ENCODE peak calls at places on chromosomes 5 and 9, in eight cellular contexts. One of them, this sample, is unnamed.

GRCh38 chr9:3906437-3907213 is 380.8 kb upstream of the RFX3 start:
- DNase-seq in Calu3: peak; percentile 54
- DNase-seq in aorta: no peak
- DNase-seq in activated CD4-positive, alpha-beta T cell treated with anti-CD3 and anti-CD28 coated beads for 1 hour: no peak
- DNase-seq in H7: no peak
- DNase-seq in GM12864: no peak
- DNase-seq in neuronal stem cell: no peak
- DNase-seq in left lung: no peak
- DNase-seq in this sample: no peak

GRCh38 chr5:179290681-179291540 is 54.4 kb downstream of the ADAMTS2 start:
- DNase-seq in Calu3: no peak
- DNase-seq in aorta: peak; percentile 62
- DNase-seq in activated CD4-positive, alpha-beta T cell treated with anti-CD3 and anti-CD28 coated beads for 1 hour: no peak
- DNase-seq in H7: no peak
- DNase-seq in GM12864: no peak
- DNase-seq in neuronal stem cell: no peak
- DNase-seq in left lung: peak; percentile 61
- DNase-seq in this sample: no peak

GRCh38 chr5:29015523-29015922 is 1977.1 kb upstream of the CDH9 start:
- DNase-seq in Calu3: no peak
- DNase-seq in aorta: no peak
- DNase-seq in activated CD4-positive, alpha-beta T cell treated with anti-CD3 and anti-CD28 coated beads for 1 hour: no peak
- DNase-seq in H7: no peak
- DNase-seq in GM12864: no peak
- DNase-seq in neuronal stem cell: no peak
- DNase-seq in left lung: no peak
- DNase-seq in this sample: no peak

GRCh38 chr5:149799119-149799623 is 69.1 kb downstream of the PPARGC1B start:
- DNase-seq in Calu3: no peak
- DNase-seq in aorta: peak; percentile 67
- DNase-seq in activated CD4-positive, alpha-beta T cell treated with anti-CD3 and anti-CD28 coated beads for 1 hour: no peak
- DNase-seq in H7: no peak
- DNase-seq in GM12864: no peak
- DNase-seq in neuronal stem cell: no peak
- DNase-seq in left lung: no peak
- DNase-seq in this sample: no peak

GRCh38 chr9:83630938-83631457 is 8.1 kb downstream of the IDNK start:
- DNase-seq in Calu3: no peak
- DNase-seq in aorta: no peak
- DNase-seq in activated CD4-positive, alpha-beta T cell treated with anti-CD3 and anti-CD28 coated beads for 1 hour: no peak
- DNase-seq in H7: peak; percentile 62
- DNase-seq in GM12864: no peak
- DNase-seq in neuronal stem cell: peak; percentile 59
- DNase-seq in left lung: no peak
- DNase-seq in this sample: peak; percentile 90

GRCh38 chr9:3954228-3954949 is 345.5 kb downstream of the GLIS3 start:
- DNase-seq in Calu3: no peak
- DNase-seq in aorta: no peak
- DNase-seq in activated CD4-positive, alpha-beta T cell treated with anti-CD3 and anti-CD28 coated beads for 1 hour: no peak
- DNase-seq in H7: peak; percentile 3
- DNase-seq in GM12864: no peak
- DNase-seq in neuronal stem cell: peak; percentile 75
- DNase-seq in left lung: no peak
- DNase-seq in this sample: peak; percentile 22

GRCh38 chr9:114782586-114782985 is 23.3 kb downstream of the TNFSF15 start:
- DNase-seq in Calu3: no peak
- DNase-seq in aorta: no peak
- DNase-seq in activated CD4-positive, alpha-beta T cell treated with anti-CD3 and anti-CD28 coated beads for 1 hour: no peak
- DNase-seq in H7: no peak
- DNase-seq in GM12864: no peak
- DNase-seq in neuronal stem cell: no peak
- DNase-seq in left lung: no peak
- DNase-seq in this sample: no peak

GRCh38 chr5:67059747-67060490 is 136.7 kb downstream of the CD180 start:
- DNase-seq in Calu3: no peak
- DNase-seq in aorta: no peak
- DNase-seq in activated CD4-positive, alpha-beta T cell treated with anti-CD3 and anti-CD28 coated beads for 1 hour: no peak
- DNase-seq in H7: no peak
- DNase-seq in GM12864: no peak
- DNase-seq in neuronal stem cell: no peak
- DNase-seq in left lung: no peak
- DNase-seq in this sample: no peak

GRCh38 chr5:143017992-143018391 is 247.8 kb downstream of the ARHGAP26 start:
- DNase-seq in Calu3: no peak
- DNase-seq in aorta: no peak
- DNase-seq in activated CD4-positive, alpha-beta T cell treated with anti-CD3 and anti-CD28 coated beads for 1 hour: no peak
- DNase-seq in H7: no peak
- DNase-seq in GM12864: no peak
- DNase-seq in neuronal stem cell: no peak
- DNase-seq in left lung: no peak
- DNase-seq in this sample: no peak

GRCh38 chr5:72154076-72154756 is 46.9 kb downstream of the MAP1B start:
- DNase-seq in Calu3: no peak
- DNase-seq in aorta: no peak
- DNase-seq in activated CD4-positive, alpha-beta T cell treated with anti-CD3 and anti-CD28 coated beads for 1 hour: no peak
- DNase-seq in H7: no peak
- DNase-seq in GM12864: no peak
- DNase-seq in neuronal stem cell: no peak
- DNase-seq in left lung: no peak
- DNase-seq in this sample: no peak

GRCh38 chr9:119273984-119274665 is 95.1 kb downstream of the BRINP1 start:
- DNase-seq in Calu3: no peak
- DNase-seq in aorta: no peak
- DNase-seq in activated CD4-positive, alpha-beta T cell treated with anti-CD3 and anti-CD28 coated beads for 1 hour: no peak
- DNase-seq in H7: no peak
- DNase-seq in GM12864: no peak
- DNase-seq in neuronal stem cell: no peak
- DNase-seq in left lung: no peak
- DNase-seq in this sample: no peak

GRCh38 chr5:530556-530955 is 6.3 kb upstream of the SLC9A3 start:
- DNase-seq in Calu3: no peak
- DNase-seq in aorta: peak; percentile 70
- DNase-seq in activated CD4-positive, alpha-beta T cell treated with anti-CD3 and anti-CD28 coated beads for 1 hour: no peak
- DNase-seq in H7: no peak
- DNase-seq in GM12864: no peak
- DNase-seq in neuronal stem cell: no peak
- DNase-seq in left lung: peak; percentile 60
- DNase-seq in this sample: no peak

GRCh38 chr5:141992349-141992963 is 20.4 kb downstream of the GNPDA1 start:
- DNase-seq in Calu3: peak; percentile 79
- DNase-seq in aorta: peak; percentile 83
- DNase-seq in activated CD4-positive, alpha-beta T cell treated with anti-CD3 and anti-CD28 coated beads for 1 hour: peak; percentile 64
- DNase-seq in H7: peak; percentile 68
- DNase-seq in GM12864: no peak
- DNase-seq in neuronal stem cell: peak; percentile 57
- DNase-seq in left lung: no peak
- DNase-seq in this sample: no peak

GRCh38 chr9:99354104-99354503 is 132.0 kb downstream of the SEC61B start:
- DNase-seq in Calu3: no peak
- DNase-seq in aorta: no peak
- DNase-seq in activated CD4-positive, alpha-beta T cell treated with anti-CD3 and anti-CD28 coated beads for 1 hour: no peak
- DNase-seq in H7: no peak
- DNase-seq in GM12864: no peak
- DNase-seq in neuronal stem cell: no peak
- DNase-seq in left lung: no peak
- DNase-seq in this sample: no peak

GRCh38 chr9:136685792-136686533 is 1.3 kb downstream of the AGPAT2 start:
- DNase-seq in Calu3: no peak
- DNase-seq in aorta: no peak
- DNase-seq in activated CD4-positive, alpha-beta T cell treated with anti-CD3 and anti-CD28 coated beads for 1 hour: no peak
- DNase-seq in H7: no peak
- DNase-seq in GM12864: no peak
- DNase-seq in neuronal stem cell: no peak
- DNase-seq in left lung: no peak
- DNase-seq in this sample: no peak

GRCh38 chr5:148469446-148470062 is 85.8 kb downstream of the FBXO38 start:
- DNase-seq in Calu3: no peak
- DNase-seq in aorta: no peak
- DNase-seq in activated CD4-positive, alpha-beta T cell treated with anti-CD3 and anti-CD28 coated beads for 1 hour: no peak
- DNase-seq in H7: no peak
- DNase-seq in GM12864: no peak
- DNase-seq in neuronal stem cell: no peak
- DNase-seq in left lung: no peak
- DNase-seq in this sample: no peak

GRCh38 chr5:149915392-149916260 is 29.0 kb downstream of the PDE6A start:
- DNase-seq in Calu3: no peak
- DNase-seq in aorta: no peak
- DNase-seq in activated CD4-positive, alpha-beta T cell treated with anti-CD3 and anti-CD28 coated beads for 1 hour: no peak
- DNase-seq in H7: no peak
- DNase-seq in GM12864: no peak
- DNase-seq in neuronal stem cell: no peak
- DNase-seq in left lung: no peak
- DNase-seq in this sample: no peak

GRCh38 chr9:110161940-110162339 is 46.0 kb downstream of the C9orf152 start:
- DNase-seq in Calu3: no peak
- DNase-seq in aorta: no peak
- DNase-seq in activated CD4-positive, alpha-beta T cell treated with anti-CD3 and anti-CD28 coated beads for 1 hour: no peak
- DNase-seq in H7: no peak
- DNase-seq in GM12864: no peak
- DNase-seq in neuronal stem cell: no peak
- DNase-seq in left lung: no peak
- DNase-seq in this sample: no peak

GRCh38 chr9:33175633-33176325 is 8.6 kb upstream of the B4GALT1 start:
- DNase-seq in Calu3: no peak
- DNase-seq in aorta: no peak
- DNase-seq in activated CD4-positive, alpha-beta T cell treated with anti-CD3 and anti-CD28 coated beads for 1 hour: no peak
- DNase-seq in H7: no peak
- DNase-seq in GM12864: no peak
- DNase-seq in neuronal stem cell: no peak
- DNase-seq in left lung: no peak
- DNase-seq in this sample: no peak

GRCh38 chr5:92676839-92677197 is 904.2 kb downstream of the NR2F1-AS1 start:
- DNase-seq in Calu3: no peak
- DNase-seq in aorta: no peak
- DNase-seq in activated CD4-positive, alpha-beta T cell treated with anti-CD3 and anti-CD28 coated beads for 1 hour: no peak
- DNase-seq in H7: no peak
- DNase-seq in GM12864: no peak
- DNase-seq in neuronal stem cell: no peak
- DNase-seq in left lung: no peak
- DNase-seq in this sample: no peak

GRCh38 chr9:29826421-29826820 is 2253.1 kb upstream of the C9orf72 start:
- DNase-seq in Calu3: no peak
- DNase-seq in aorta: no peak
- DNase-seq in activated CD4-positive, alpha-beta T cell treated with anti-CD3 and anti-CD28 coated beads for 1 hour: no peak
- DNase-seq in H7: peak; percentile 3
- DNase-seq in GM12864: no peak
- DNase-seq in neuronal stem cell: no peak
- DNase-seq in left lung: peak; percentile 78
- DNase-seq in this sample: no peak

GRCh38 chr9:27247756-27248155 is 49.2 kb downstream of the EQTN start:
- DNase-seq in Calu3: peak; percentile 63
- DNase-seq in aorta: no peak
- DNase-seq in activated CD4-positive, alpha-beta T cell treated with anti-CD3 and anti-CD28 coated beads for 1 hour: no peak
- DNase-seq in H7: peak; percentile 62
- DNase-seq in GM12864: no peak
- DNase-seq in neuronal stem cell: peak; percentile 9
- DNase-seq in left lung: peak; percentile 20
- DNase-seq in this sample: peak; percentile 38

GRCh38 chr9:131739192-131739961 is 499 bp downstream of the RAPGEF1 start:
- DNase-seq in Calu3: peak; percentile 25
- DNase-seq in aorta: peak; percentile 86
- DNase-seq in activated CD4-positive, alpha-beta T cell treated with anti-CD3 and anti-CD28 coated beads for 1 hour: no peak
- DNase-seq in H7: peak; percentile 90
- DNase-seq in GM12864: no peak
- DNase-seq in neuronal stem cell: peak; percentile 14
- DNase-seq in left lung: peak; percentile 93
- DNase-seq in this sample: no peak

GRCh38 chr9:110579763-110580255 is 268 bp upstream of the SVEP1 start:
- DNase-seq in Calu3: no peak
- DNase-seq in aorta: no peak
- DNase-seq in activated CD4-positive, alpha-beta T cell treated with anti-CD3 and anti-CD28 coated beads for 1 hour: no peak
- DNase-seq in H7: peak; percentile 37
- DNase-seq in GM12864: no peak
- DNase-seq in neuronal stem cell: peak; percentile 45
- DNase-seq in left lung: peak; percentile 36
- DNase-seq in this sample: no peak

GRCh38 chr9:70407081-70407503 is 7.4 kb downstream of the KLF9 start:
- DNase-seq in Calu3: no peak
- DNase-seq in aorta: no peak
- DNase-seq in activated CD4-positive, alpha-beta T cell treated with anti-CD3 and anti-CD28 coated beads for 1 hour: no peak
- DNase-seq in H7: no peak
- DNase-seq in GM12864: no peak
- DNase-seq in neuronal stem cell: no peak
- DNase-seq in left lung: no peak
- DNase-seq in this sample: no peak

GRCh38 chr9:69186841-69187611 is 12.9 kb downstream of the TJP2 start:
- DNase-seq in Calu3: no peak
- DNase-seq in aorta: no peak
- DNase-seq in activated CD4-positive, alpha-beta T cell treated with anti-CD3 and anti-CD28 coated beads for 1 hour: no peak
- DNase-seq in H7: no peak
- DNase-seq in GM12864: no peak
- DNase-seq in neuronal stem cell: no peak
- DNase-seq in left lung: no peak
- DNase-seq in this sample: no peak

GRCh38 chr5:171388816-171389168 is 1.1 kb downstream of the NPM1 start:
- DNase-seq in Calu3: no peak
- DNase-seq in aorta: peak; percentile 30
- DNase-seq in activated CD4-positive, alpha-beta T cell treated with anti-CD3 and anti-CD28 coated beads for 1 hour: no peak
- DNase-seq in H7: peak; percentile 25
- DNase-seq in GM12864: no peak
- DNase-seq in neuronal stem cell: no peak
- DNase-seq in left lung: no peak
- DNase-seq in this sample: no peak

GRCh38 chr9:131289301-131290038 is at the start of gene PLPP7:
- DNase-seq in Calu3: no peak
- DNase-seq in aorta: peak; percentile 92
- DNase-seq in activated CD4-positive, alpha-beta T cell treated with anti-CD3 and anti-CD28 coated beads for 1 hour: no peak
- DNase-seq in H7: peak; percentile 96
- DNase-seq in GM12864: no peak
- DNase-seq in neuronal stem cell: no peak
- DNase-seq in left lung: no peak
- DNase-seq in this sample: peak; percentile 46

GRCh38 chr5:75536694-75537360 is 25.1 kb downstream of the POLK start:
- DNase-seq in Calu3: no peak
- DNase-seq in aorta: no peak
- DNase-seq in activated CD4-positive, alpha-beta T cell treated with anti-CD3 and anti-CD28 coated beads for 1 hour: no peak
- DNase-seq in H7: peak; percentile 13
- DNase-seq in GM12864: no peak
- DNase-seq in neuronal stem cell: no peak
- DNase-seq in left lung: no peak
- DNase-seq in this sample: no peak

GRCh38 chr5:6377582-6378127 is 692 bp downstream of the MED10 start:
- DNase-seq in Calu3: no peak
- DNase-seq in aorta: no peak
- DNase-seq in activated CD4-positive, alpha-beta T cell treated with anti-CD3 and anti-CD28 coated beads for 1 hour: no peak
- DNase-seq in H7: no peak
- DNase-seq in GM12864: no peak
- DNase-seq in neuronal stem cell: no peak
- DNase-seq in left lung: no peak
- DNase-seq in this sample: no peak

GRCh38 chr5:79301046-79301712 is 65.2 kb downstream of the JMY start:
- DNase-seq in Calu3: peak; percentile 45
- DNase-seq in aorta: no peak
- DNase-seq in activated CD4-positive, alpha-beta T cell treated with anti-CD3 and anti-CD28 coated beads for 1 hour: no peak
- DNase-seq in H7: no peak
- DNase-seq in GM12864: no peak
- DNase-seq in neuronal stem cell: no peak
- DNase-seq in left lung: no peak
- DNase-seq in this sample: no peak

GRCh38 chr5:54518146-54519082 is 855 bp downstream of the SNX18 start:
- DNase-seq in Calu3: peak; percentile 60
- DNase-seq in aorta: peak; percentile 86
- DNase-seq in activated CD4-positive, alpha-beta T cell treated with anti-CD3 and anti-CD28 coated beads for 1 hour: peak; percentile 34
- DNase-seq in H7: peak; percentile 72
- DNase-seq in GM12864: no peak
- DNase-seq in neuronal stem cell: no peak
- DNase-seq in left lung: peak; percentile 94
- DNase-seq in this sample: no peak

GRCh38 chr5:142143878-142144277 is 35.3 kb downstream of the NDFIP1 start:
- DNase-seq in Calu3: no peak
- DNase-seq in aorta: no peak
- DNase-seq in activated CD4-positive, alpha-beta T cell treated with anti-CD3 and anti-CD28 coated beads for 1 hour: no peak
- DNase-seq in H7: peak; percentile 38
- DNase-seq in GM12864: peak; percentile 3
- DNase-seq in neuronal stem cell: no peak
- DNase-seq in left lung: no peak
- DNase-seq in this sample: no peak

GRCh38 chr5:180208435-180209081 is 453 bp downstream of the RASGEF1C start:
- DNase-seq in Calu3: peak; percentile 39
- DNase-seq in aorta: no peak
- DNase-seq in activated CD4-positive, alpha-beta T cell treated with anti-CD3 and anti-CD28 coated beads for 1 hour: no peak
- DNase-seq in H7: peak; percentile 93
- DNase-seq in GM12864: no peak
- DNase-seq in neuronal stem cell: peak; percentile 29
- DNase-seq in left lung: no peak
- DNase-seq in this sample: no peak